ENCODE peak calls at places on chromosomes 3 and 15, in seven cellular contexts. T, Y, B, J, H, L and G are unnamed samples.

GRCh38 chr3:181103605-181104004 is 114.1 kb upstream of the DNAJC19 start:
- DNase-seq in Y (no peak), L (peak; percentile 49), J (peak; percentile 53), B (peak; percentile 86), T (peak; percentile 41), H (no peak), G (no peak)

GRCh38 chr3:180199396-180199795 is 162.7 kb upstream of the PEX5L start:
- DNase-seq in T (no peak), H (no peak), B (no peak), J (no peak), L (no peak), Y (no peak), G (no peak)

GRCh38 chr3:119810018-119810435 is 28.1 kb downstream of the NR1I2 start:
- DNase-seq in L (no peak), B (no peak), T (no peak), Y (no peak), J (peak; percentile 43), H (no peak), G (peak; percentile 18)

GRCh38 chr15:58758141-58758540 is 8.6 kb upstream of the ADAM10 start:
- DNase-seq in J (no peak), T (no peak), L (peak; percentile 44), B (no peak), Y (peak; percentile 31), H (no peak), G (peak; percentile 33)

GRCh38 chr15:72334842-72335241 is 14.9 kb upstream of the CELF6 start:
- DNase-seq in Y (no peak), L (no peak), B (no peak), H (no peak), T (no peak), J (no peak), G (no peak)

GRCh38 chr3:43378066-43378935 is 92.0 kb downstream of the SNRK start:
- DNase-seq in L (peak; percentile 43), T (no peak), Y (peak; percentile 43), B (peak; percentile 71), H (no peak), J (peak; percentile 67), G (peak; percentile 38)

GRCh38 chr3:10950476-10951294 is 41.9 kb upstream of the SLC6A1 start:
- DNase-seq in J (peak; percentile 62), B (peak; percentile 69), T (no peak), H (peak; percentile 52), L (peak; percentile 68), Y (peak; percentile 15), G (peak; percentile 42)

GRCh38 chr15:70093481-70094309 is 4.0 kb downstream of the TLE3 start:
- DNase-seq in B (peak; percentile 92), J (peak; percentile 65), Y (peak; percentile 12), H (no peak), T (no peak), L (peak; percentile 96), G (no peak)

GRCh38 chr15:67120839-67121540 is 55.6 kb downstream of the SMAD3 start:
- DNase-seq in Y (peak; percentile 96), B (no peak), L (peak; percentile 79), H (no peak), T (no peak), J (no peak), G (peak; percentile 97)

GRCh38 chr15:98616397-98616796 is 31.9 kb upstream of the IGF1R start:
- DNase-seq in B (no peak), H (peak; percentile 39), J (no peak), Y (no peak), T (no peak), L (no peak), G (no peak)
- H2AK5ac ChIP-seq in B (no peak overlapping the region), H (no peak overlapping the region), J (no peak overlapping the region), Y (no peak overlapping the region), T (no peak overlapping the region), L (no peak overlapping the region), G (no peak overlapping the region)

GRCh38 chr3:176755552-176755951 is 441.7 kb downstream of the TBL1XR1 start:
- DNase-seq in T (no peak), H (no peak), Y (no peak), L (no peak), J (no peak), B (no peak), G (no peak)

GRCh38 chr3:176765491-176765890 is 431.8 kb downstream of the TBL1XR1 start:
- DNase-seq in Y (no peak), L (no peak), J (no peak), B (no peak), T (no peak), H (no peak), G (peak; percentile 2)

GRCh38 chr3:176757440-176757839 is 439.8 kb downstream of the TBL1XR1 start:
- DNase-seq in L (no peak), B (no peak), J (no peak), Y (no peak), T (no peak), H (no peak), G (no peak)

GRCh38 chr3:176755977-176756376 is 441.3 kb downstream of the TBL1XR1 start:
- DNase-seq in Y (no peak), H (no peak), T (no peak), B (no peak), J (no peak), L (no peak), G (no peak)

DNA sequence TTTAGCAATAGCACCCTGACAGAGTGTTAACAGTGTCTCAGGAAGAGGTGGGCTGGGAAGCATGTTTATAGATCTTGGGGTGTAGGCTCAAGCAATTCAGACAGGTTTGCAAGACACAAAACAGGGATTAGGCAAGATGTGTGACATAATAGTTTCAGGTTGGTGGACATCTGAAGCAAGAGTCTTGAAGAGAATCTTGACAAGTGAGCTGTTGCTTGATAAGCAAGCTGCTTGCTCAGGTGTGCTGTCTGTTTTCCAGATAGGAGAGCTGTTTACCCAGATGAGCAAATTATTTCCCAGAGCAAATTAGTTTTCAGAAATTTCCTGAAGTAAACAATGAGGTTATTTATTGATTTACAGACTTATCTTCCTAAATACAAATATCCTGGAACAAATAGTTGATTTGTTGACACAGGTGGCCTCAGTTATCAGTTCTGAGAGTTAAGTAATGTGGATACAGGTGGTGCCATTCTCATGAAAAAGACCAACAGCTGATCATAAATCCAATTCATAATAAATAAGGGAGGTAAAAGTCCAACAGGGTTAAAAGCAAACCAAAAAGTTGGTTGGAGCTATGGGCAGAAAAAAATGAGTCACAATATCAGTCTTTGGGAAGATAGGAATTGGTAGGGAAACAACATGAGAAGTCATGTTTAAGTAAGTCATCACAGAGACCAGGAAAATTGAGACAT is 437.3 kb downstream of the TBL1XR1 start:
- DNase-seq in J (no peak), L (no peak), T (no peak), B (no peak), H (no peak), Y (no peak), G (no peak)
- H2AK5ac ChIP-seq in J (no peak overlapping the region), L (no peak overlapping the region), T (no peak overlapping the region), B (no peak overlapping the region), H (no peak overlapping the region), Y (no peak overlapping the region), G (no peak overlapping the region)

DNA sequence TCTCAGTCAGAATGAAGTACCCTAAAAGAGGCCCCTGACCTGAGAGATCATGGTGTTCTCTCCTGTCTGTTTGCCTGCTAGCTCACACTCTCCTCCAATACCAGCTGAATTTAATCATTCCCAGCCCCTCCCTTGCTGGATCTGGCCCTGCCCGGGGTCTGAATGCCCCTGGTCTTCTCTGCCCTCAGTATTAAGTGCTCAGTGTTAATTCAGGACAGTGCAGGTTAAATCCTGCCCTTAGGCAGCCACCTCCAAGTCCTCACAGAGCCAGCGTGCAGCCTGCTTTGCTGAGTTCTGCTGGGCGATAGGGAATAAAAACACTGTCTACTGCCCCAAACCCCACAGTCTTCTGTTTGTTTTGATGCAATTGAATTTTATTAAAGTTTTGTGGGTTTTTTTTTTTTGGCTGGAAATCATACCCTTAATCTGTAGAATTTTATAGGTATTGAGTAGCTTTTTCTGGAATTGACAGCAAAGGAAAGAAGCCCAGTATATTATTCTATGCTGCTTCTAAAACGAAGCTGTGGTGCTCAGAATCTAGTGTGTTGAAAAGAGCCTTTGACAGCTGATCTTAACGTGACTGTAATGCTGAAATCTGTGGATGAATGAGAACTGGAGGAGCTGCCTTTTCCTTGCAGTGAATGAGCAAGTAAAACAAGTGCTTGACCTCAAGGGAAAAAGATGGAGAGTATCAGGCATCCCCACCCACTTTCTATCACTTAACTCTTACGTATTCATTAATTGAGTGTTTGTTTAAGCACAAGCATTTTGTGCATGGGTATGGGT is 12.3 kb upstream of the BDH1 start:
- DNase-seq in Y (no peak), T (no peak), L (no peak), H (no peak), B (no peak), J (no peak), G (no peak)
- H2AK5ac ChIP-seq in Y (no peak overlapping the region), T (no peak overlapping the region), L (no peak overlapping the region), H (no peak overlapping the region), B (no peak overlapping the region), J (no peak overlapping the region), G (no peak overlapping the region)

DNA sequence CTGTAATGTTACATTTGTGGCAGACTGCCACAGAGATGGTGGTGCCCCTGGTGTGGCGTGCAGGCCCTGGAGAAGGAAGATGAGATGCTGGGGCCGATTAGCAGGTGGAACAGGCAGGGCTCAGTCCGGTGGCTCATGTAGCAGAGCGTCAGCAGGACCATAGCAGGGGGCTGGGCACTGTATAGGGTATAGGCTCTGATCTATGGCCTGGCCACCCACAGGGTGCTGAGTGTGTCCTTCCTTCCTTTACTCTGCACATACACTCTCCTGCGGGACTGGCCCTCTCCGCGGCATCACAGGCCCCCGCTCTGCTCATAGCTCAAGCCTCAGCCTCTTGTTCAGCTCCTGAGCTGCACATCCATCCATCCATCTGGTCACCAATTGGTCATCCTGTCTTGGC is 143.6 kb downstream of the OPA1 start:
- DNase-seq in L (no peak), B (no peak), H (no peak), Y (no peak), J (no peak), T (no peak), G (no peak)
- H2AK5ac ChIP-seq in L (no peak overlapping the region), B (no peak overlapping the region), H (no peak overlapping the region), Y (no peak overlapping the region), J (no peak overlapping the region), T (peak overlapping the region; percentile 52), G (no peak overlapping the region)

GRCh38 chr3:130733236-130733884 is 13.3 kb downstream of the PIK3R4 start:
- DNase-seq in Y (no peak), H (no peak), T (no peak), B (no peak), L (no peak), J (no peak), G (no peak)

GRCh38 chr3:130737622-130738021 is 9.0 kb downstream of the PIK3R4 start:
- DNase-seq in L (no peak), Y (peak; percentile 12), J (no peak), B (no peak), T (no peak), H (no peak), G (no peak)

GRCh38 chr3:130728037-130728436 is 18.6 kb downstream of the PIK3R4 start:
- DNase-seq in L (no peak), Y (no peak), H (no peak), J (no peak), B (no peak), T (no peak), G (no peak)

GRCh38 chr3:130729154-130729553 is 17.5 kb downstream of the PIK3R4 start:
- DNase-seq in L (no peak), Y (no peak), J (no peak), T (no peak), B (no peak), H (no peak), G (no peak)

GRCh38 chr3:130731817-130732216 is 14.8 kb downstream of the PIK3R4 start:
- DNase-seq in T (no peak), B (no peak), J (no peak), Y (no peak), H (no peak), L (no peak), G (no peak)
- H2AK5ac ChIP-seq in T (no peak overlapping the region), B (no peak overlapping the region), J (no peak overlapping the region), Y (no peak overlapping the region), H (no peak overlapping the region), L (no peak overlapping the region), G (no peak overlapping the region)

GRCh38 chr3:184845819-184846218 is 33.9 kb downstream of the VPS8 start:
- DNase-seq in B (peak; percentile 8), J (no peak), L (peak; percentile 78), Y (no peak), H (no peak), T (no peak), G (no peak)
- H2AK5ac ChIP-seq in B (no peak overlapping the region), J (no peak overlapping the region), L (no peak overlapping the region), Y (no peak overlapping the region), H (no peak overlapping the region), T (no peak overlapping the region), G (no peak overlapping the region)